ENCODE peak calls at places on chromosome 15, in seven cellular contexts. M, E, C, R, X, V and N are unnamed samples.
A peak's percentile ranks its signal among the peaks of the same experiment; 100 is the strongest.

GRCh38 chr15:74497584-74497983 is 36.6 kb upstream of the UBL7 start:
- DNase-seq in C (no peak), X (no peak), M (peak; percentile 19), R (peak; percentile 74), V (peak; percentile 93), E (no peak), N (no peak)

GRCh38 chr15:43105077-43105769 is 615 bp downstream of the UBR1 start:
- DNase-seq in X (no peak), M (no peak), E (no peak), R (no peak), C (no peak), V (peak; percentile 18), N (peak; percentile 29)

GRCh38 chr15:100940785-100941379 is 21.7 kb downstream of the LRRK1 start:
- DNase-seq in C (no peak), E (no peak), R (no peak), M (no peak), X (no peak), V (no peak), N (peak; percentile 45)

GRCh38 chr15:84391191-84391590 is 155.6 kb downstream of the GOLGA6L4 start:
- DNase-seq in R (no peak), X (no peak), V (no peak), M (no peak), E (no peak), C (no peak), N (no peak)

GRCh38 chr15:94075349-94075748 is 156.0 kb upstream of the MCTP2 start:
- DNase-seq in M (peak; percentile 81), X (no peak), C (no peak), V (no peak), E (peak; percentile 94), R (peak; percentile 55), N (no peak)

GRCh38 chr15:58440181-58440910 is 8.6 kb downstream of the LIPC start:
- DNase-seq in M (peak; percentile 54), C (no peak), E (no peak), V (peak; percentile 82), R (no peak), X (no peak), N (no peak)

GRCh38 chr15:69608661-69609060 is 156.0 kb downstream of the RPLP1 start:
- DNase-seq in E (no peak), R (no peak), V (no peak), M (no peak), C (no peak), X (no peak), N (no peak)

GRCh38 chr15:63003836-63004610 is 38.5 kb upstream of the TPM1 start:
- DNase-seq in V (peak; percentile 62), X (no peak), C (no peak), M (no peak), R (no peak), E (no peak), N (no peak)

GRCh38 chr15:58748040-58748786 is 1.3 kb downstream of the ADAM10 start:
- DNase-seq in E (no peak), V (no peak), C (no peak), R (no peak), X (no peak), M (peak; percentile 22), N (no peak)

GRCh38 chr15:57914350-57915055 is 151.0 kb downstream of the ALDH1A2 start:
- DNase-seq in M (no peak), E (no peak), X (no peak), R (no peak), V (no peak), C (no peak), N (no peak)

GRCh38 chr15:67101981-67102929 is 36.9 kb downstream of the SMAD3 start:
- DNase-seq in R (no peak), E (no peak), V (peak; percentile 84), X (no peak), C (no peak), M (peak; percentile 77), N (no peak)

GRCh38 chr15:41894791-41895463 is 1.1 kb upstream of the SPTBN5 start:
- DNase-seq in R (peak; percentile 39), V (peak; percentile 85), E (peak; percentile 87), C (peak; percentile 30), M (peak; percentile 72), X (peak; percentile 78), N (peak; percentile 55)

GRCh38 chr15:88894819-88895767 is at the start of gene HAPLN3:
- DNase-seq in X (no peak), E (no peak), V (peak; percentile 14), M (no peak), C (peak; percentile 53), R (no peak), N (no peak)

GRCh38 chr15:25059698-25060471 is 105.1 kb downstream of the SNRPN start:
- DNase-seq in E (no peak), R (no peak), C (no peak), V (no peak), M (no peak), X (no peak), N (no peak)

GRCh38 chr15:75067123-75067854 is 43.9 kb downstream of the PPCDC start:
- DNase-seq in C (no peak), E (no peak), M (peak; percentile 82), R (no peak), V (peak; percentile 92), X (peak; percentile 52), N (no peak)

GRCh38 chr15:70442616-70443321 is 320.6 kb downstream of the UACA start:
- DNase-seq in C (no peak), V (no peak), X (no peak), M (no peak), E (no peak), R (no peak), N (no peak)

GRCh38 chr15:101193063-101193712 is 58.7 kb downstream of the CHSY1 start:
- DNase-seq in C (no peak), X (no peak), M (peak; percentile 88), R (no peak), E (no peak), V (no peak), N (no peak)

GRCh38 chr15:96112018-96112417 is 218.5 kb upstream of the NR2F2 start:
- DNase-seq in V (no peak), C (no peak), R (no peak), X (no peak), M (no peak), E (no peak), N (no peak)

GRCh38 chr15:56736881-56737707 is 3.8 kb upstream of the ZNF280D start:
- DNase-seq in C (no peak), E (no peak), R (no peak), V (peak; percentile 90), X (no peak), M (no peak), N (no peak)

GRCh38 chr15:89122532-89123525 is 34.6 kb downstream of the ABHD2 start:
- DNase-seq in R (no peak), C (no peak), X (no peak), V (peak; percentile 82), M (peak; percentile 49), E (no peak), N (no peak)

GRCh38 chr15:79901958-79902357 is 5.1 kb upstream of the MTHFS start:
- DNase-seq in V (no peak), E (no peak), M (no peak), X (no peak), R (no peak), C (no peak), N (no peak)

GRCh38 chr15:38307251-38307650 is 54.6 kb downstream of the SPRED1 start:
- DNase-seq in R (no peak), V (no peak), E (no peak), M (no peak), X (no peak), C (no peak), N (no peak)

GRCh38 chr15:48671381-48672022 is 26.0 kb upstream of the FBN1 start:
- DNase-seq in E (peak; percentile 89), R (no peak), X (no peak), V (peak; percentile 80), M (peak; percentile 97), C (no peak), N (no peak)

GRCh38 chr15:52290329-52290728 is 5.3 kb downstream of the MYO5C start:
- DNase-seq in C (no peak), V (no peak), R (no peak), E (no peak), X (no peak), M (no peak), N (no peak)

GRCh38 chr15:64775551-64776401 is at the start of gene RBPMS2:
- DNase-seq in V (peak; percentile 33), E (peak; percentile 74), X (no peak), C (peak; percentile 17), R (no peak), M (no peak), N (no peak)

GRCh38 chr15:52511084-52511483 is 17.6 kb downstream of the MYO5A start:
- DNase-seq in M (no peak), V (no peak), E (no peak), C (no peak), X (no peak), R (no peak), N (no peak)

GRCh38 chr15:52234596-52235541 is 43.7 kb upstream of the GNB5 start:
- DNase-seq in M (no peak), X (no peak), C (no peak), R (no peak), V (no peak), E (no peak), N (peak; percentile 36)

GRCh38 chr15:62717496-62717895 is 325.1 kb upstream of the TPM1 start:
- DNase-seq in V (no peak), E (no peak), R (no peak), C (no peak), M (no peak), X (no peak), N (no peak)

GRCh38 chr15:71752604-71753289 is 57.6 kb upstream of the NR2E3 start:
- DNase-seq in C (peak; percentile 54), V (peak; percentile 99), R (peak; percentile 17), M (peak; percentile 94), X (peak; percentile 31), E (no peak), N (no peak)

GRCh38 chr15:69346112-69346511 is 47.4 kb downstream of the PAQR5 start:
- DNase-seq in X (no peak), V (peak; percentile 10), M (peak; percentile 11), C (no peak), R (no peak), E (no peak), N (no peak)

GRCh38 chr15:65330934-65331645 is 26.6 kb downstream of the RNU5B-1 start:
- DNase-seq in M (no peak), X (no peak), R (no peak), C (no peak), E (no peak), V (no peak), N (no peak)

GRCh38 chr15:56244811-56245576 is 1.3 kb upstream of the RFX7 start:
- DNase-seq in X (no peak), M (peak; percentile 47), E (no peak), C (peak; percentile 12), R (no peak), V (peak; percentile 15), N (no peak)

GRCh38 chr15:27757050-27757449 is 342.1 kb downstream of the OCA2 start:
- DNase-seq in C (no peak), M (no peak), R (no peak), X (no peak), E (no peak), V (no peak), N (no peak)

GRCh38 chr15:69548367-69548766 is 95.7 kb downstream of the RPLP1 start:
- DNase-seq in X (no peak), R (no peak), M (no peak), V (no peak), E (no peak), C (no peak), N (no peak)

GRCh38 chr15:42082832-42083604 is 11.3 kb downstream of the PLA2G4D start:
- DNase-seq in C (no peak), E (no peak), V (no peak), X (no peak), M (no peak), R (no peak), N (no peak)

GRCh38 chr15:99076555-99077308 is 28.1 kb upstream of the SYNM start:
- DNase-seq in M (peak; percentile 90), X (peak; percentile 71), E (peak; percentile 82), C (peak; percentile 65), V (peak; percentile 81), R (peak; percentile 74), N (peak; percentile 46)

GRCh38 chr15:76431936-76432335 is 95.4 kb downstream of the ISL2 start:
- DNase-seq in E (no peak), R (no peak), C (no peak), M (no peak), V (peak; percentile 57), X (no peak), N (no peak)

GRCh38 chr15:44215594-44215993 is 20.5 kb upstream of the FRMD5 start:
- DNase-seq in E (no peak), M (peak; percentile 95), X (no peak), R (no peak), V (peak; percentile 97), C (no peak), N (no peak)